ENCODE peak calls at places on chromosomes 6 and 20, in five cellular contexts. K is pancreas, R is astrocyte of the cerebellum, T is fibroblast of lung, Q is prostate gland. D is an unnamed sample.

GRCh38 chr20:40286991-40287531 is 402.0 kb downstream of the MAFB start:
- DNase-seq in K (peak), R (no peak), T (peak), Q (peak), D (no peak)

GRCh38 chr20:45049904-45050471 is 50.9 kb downstream of the KCNS1 start:
- DNase-seq in K (no peak), R (no peak), T (no peak), Q (no peak), D (no peak)

GRCh38 chr6:83307849-83308248 is 114.7 kb downstream of the RWDD2A start:
- DNase-seq in K (no peak), R (no peak), T (no peak), Q (no peak), D (no peak)

GRCh38 chr6:84777888-84778287 is 13.5 kb upstream of the TBX18 start:
- DNase-seq in K (no peak), R (no peak), T (no peak), Q (no peak), D (no peak)

GRCh38 chr6:11233936-11234573 is 1.6 kb upstream of the NEDD9 start:
- DNase-seq in K (no peak), R (no peak), T (no peak), Q (no peak), D (no peak)

GRCh38 chr20:40336034-40336433 is 353.0 kb downstream of the MAFB start:
- DNase-seq in K (no peak), R (no peak), T (no peak), Q (no peak), D (no peak)

GRCh38 chr20:2130062-2130591 is 28.5 kb downstream of the STK35 start:
- DNase-seq in K (no peak), R (no peak), T (no peak), Q (no peak), D (no peak)

GRCh38 chr20:15523431-15523830 is 1049.8 kb downstream of the KIF16B start:
- DNase-seq in K (no peak), R (no peak), T (no peak), Q (no peak), D (no peak)

GRCh38 chr6:106972500-106972899 is 2.0 kb downstream of the CD24 start:
- DNase-seq in K (peak), R (no peak), T (no peak), Q (no peak), D (no peak)

GRCh38 chr20:51426879-51427624 is 115.5 kb downstream of the NFATC2 start:
- DNase-seq in K (no peak), R (no peak), T (no peak), Q (no peak), D (no peak)

GRCh38 chr6:11323666-11324452 is 91.4 kb upstream of the NEDD9 start:
- DNase-seq in K (no peak), R (no peak), T (no peak), Q (no peak), D (no peak)

GRCh38 chr20:23492292-23492691 is 1.4 kb downstream of the CST8 start:
- DNase-seq in K (no peak), R (no peak), T (no peak), Q (no peak), D (no peak)

GRCh38 chr20:19582782-19583181 is 175.3 kb upstream of the RIN2 start:
- DNase-seq in K (no peak), R (no peak), T (no peak), Q (no peak), D (no peak)

GRCh38 chr20:21102691-21103311 is 3.4 kb downstream of the LINC00237 start:
- DNase-seq in K (peak), R (no peak), T (no peak), Q (no peak), D (no peak)

GRCh38 chr6:78851156-78851555 is 16.2 kb upstream of the IRAK1BP1 start:
- DNase-seq in K (no peak), R (no peak), T (no peak), Q (no peak), D (no peak)

GRCh38 chr6:84526631-84527030 is 237.8 kb downstream of the TBX18 start:
- DNase-seq in K (no peak), R (no peak), T (no peak), Q (no peak), D (no peak)

GRCh38 chr20:3045042-3045815 is 623 bp upstream of the MRPS26 start:
- DNase-seq in K (no peak), R (peak), T (peak), Q (peak), D (no peak)

DNA sequence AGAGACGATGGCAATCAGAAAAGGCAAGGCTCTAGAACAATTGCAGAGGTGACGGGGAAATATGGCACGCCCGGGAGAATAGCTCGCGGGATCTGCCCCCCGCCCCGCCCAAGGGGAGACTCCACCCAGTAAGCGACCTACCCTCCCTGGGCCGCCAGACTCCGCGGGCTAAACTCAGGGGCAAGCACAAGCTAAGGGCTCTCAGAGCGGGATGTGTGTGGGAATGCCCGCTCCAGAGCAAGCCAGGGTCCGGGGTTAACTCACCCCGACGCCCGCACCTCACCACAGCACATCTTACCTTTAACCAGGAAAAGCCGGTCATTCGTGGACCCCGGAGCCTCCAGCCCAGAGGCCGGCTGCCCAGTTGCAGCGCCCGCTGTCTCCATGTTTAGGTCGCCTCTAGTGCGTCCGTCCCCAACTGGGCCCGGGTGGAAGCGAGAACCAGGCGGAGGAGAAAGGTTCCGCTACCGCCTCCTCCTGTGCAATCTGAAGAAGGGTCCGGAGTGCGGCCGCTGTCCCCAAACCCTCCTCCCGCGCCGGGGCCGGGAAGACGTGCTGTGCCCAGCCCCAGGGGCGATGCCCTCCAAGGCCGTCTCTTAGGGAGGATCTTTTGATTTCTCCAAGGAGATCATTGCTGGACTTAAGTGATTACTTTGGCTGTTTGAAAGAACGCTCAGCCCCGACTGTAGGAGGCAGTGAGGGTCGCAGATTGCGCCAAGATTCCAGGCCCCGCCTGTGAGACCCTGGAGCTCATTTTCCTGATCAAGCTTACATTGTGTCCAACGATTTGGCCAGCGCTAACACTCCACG is at the start of gene TMEM242:
- DNase-seq in K (peak), R (peak), T (peak), Q (peak), D (peak)
- TF ChIP-seq CTCF in K (no peak), R (peak), T (peak), Q (peak), D (peak)

DNA sequence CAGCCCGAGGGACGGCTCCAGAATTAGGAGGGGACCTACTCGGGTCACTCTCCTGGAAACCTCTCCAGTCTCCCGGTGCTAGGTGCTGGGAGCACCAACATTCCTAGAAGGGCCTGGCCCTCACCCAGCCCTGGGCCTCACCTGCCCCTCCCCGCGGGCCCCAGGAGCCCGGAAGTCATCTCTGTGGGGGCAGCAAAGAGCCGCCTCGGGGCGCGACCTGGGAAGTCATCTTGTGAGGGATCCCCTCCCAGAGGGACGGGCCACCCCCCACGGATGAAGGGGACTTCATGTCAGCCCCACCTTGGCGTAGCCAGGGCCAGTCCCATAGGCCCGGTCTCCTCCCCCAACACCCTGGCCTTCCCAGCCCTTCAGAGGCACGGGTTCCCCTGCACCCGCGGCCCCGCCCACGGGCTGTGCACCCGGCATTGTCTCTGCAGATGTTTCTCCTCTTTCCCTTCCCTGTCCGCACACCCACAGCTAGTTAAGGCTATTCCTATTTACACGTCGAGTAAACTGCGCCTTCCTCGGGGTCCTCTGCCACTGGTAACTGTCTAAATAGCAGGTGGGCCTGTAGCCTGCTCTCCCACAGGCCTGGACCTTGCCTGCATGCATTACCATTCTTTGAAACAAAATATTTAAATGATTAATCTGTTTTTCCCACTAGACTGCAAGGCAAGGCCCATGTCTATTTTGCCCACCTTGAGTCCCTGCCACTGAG is 896 bp upstream of the RNASET2 start:
- DNase-seq in K (peak), R (no peak), T (no peak), Q (peak), D (no peak)
- TF ChIP-seq CTCF in K (no peak), R (no peak), T (no peak), Q (no peak), D (no peak)

DNA sequence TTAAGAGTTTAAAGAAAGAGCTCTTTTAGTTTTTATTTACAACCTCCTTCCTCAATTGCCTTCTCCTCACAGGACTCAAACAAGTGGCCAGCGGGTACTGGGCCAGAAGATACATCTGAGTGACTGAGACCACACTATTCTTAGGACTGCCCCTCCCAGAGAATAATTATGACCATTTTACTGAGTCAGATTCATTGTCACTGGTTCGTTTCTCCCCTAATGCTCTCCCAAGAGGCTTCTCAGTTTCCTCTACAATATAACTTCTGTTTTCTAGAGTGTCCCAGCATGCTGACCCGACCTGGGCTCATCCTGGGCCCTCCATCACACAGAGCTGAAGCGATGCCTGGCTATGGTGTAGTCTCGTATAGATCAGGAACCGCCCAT is 279.9 kb downstream of the CD83 start:
- DNase-seq in K (no peak), R (no peak), T (no peak), Q (no peak), D (no peak)
- TF ChIP-seq CTCF in K (no peak), R (no peak), T (no peak), Q (no peak), D (no peak)

GRCh38 chr20:41466836-41467619 is 100.4 kb upstream of the EMILIN3 start:
- DNase-seq in K (no peak), R (no peak), T (no peak), Q (no peak), D (no peak)
- TF ChIP-seq CTCF in K (no peak), R (no peak), T (no peak), Q (no peak), D (no peak)

D was measured in type B pancreatic cell.